ENCODE peak calls at places on chromosome 11, in seven cellular contexts. One of them, this sample, is unnamed.

GRCh38 chr11:17405232-17406005 is 17.0 kb upstream of the KCNJ11 start:
- DNase-seq in right cardiac atrium: peak
- DNase-seq in NCI-H1436: peak
- DNase-seq in activated CD4-positive, alpha-beta T cell treated with anti-CD3 and anti-CD28 coated beads, Interleukin-2, amount 50 U/mL, for 48 hours: no peak
- DNase-seq in progenitor cell of endocrine pancreas: no peak
- DNase-seq in GM04504: peak
- DNase-seq in Kasumi-1: no peak
- DNase-seq in this sample: peak

GRCh38 chr11:46948378-46949131 is 12.0 kb downstream of the CSTPP1 start:
- DNase-seq in progenitor cell of endocrine pancreas: no peak
- DNase-seq in activated CD4-positive, alpha-beta T cell treated with anti-CD3 and anti-CD28 coated beads, Interleukin-2, amount 50 U/mL, for 48 hours: no peak
- DNase-seq in GM04504: peak
- DNase-seq in Kasumi-1: no peak
- DNase-seq in NCI-H1436: peak
- DNase-seq in right cardiac atrium: no peak
- DNase-seq in this sample: no peak

GRCh38 chr11:78767409-78767932 is 192.8 kb upstream of the NARS2 start:
- DNase-seq in NCI-H1436: no peak
- DNase-seq in GM04504: no peak
- DNase-seq in Kasumi-1: no peak
- DNase-seq in progenitor cell of endocrine pancreas: no peak
- DNase-seq in right cardiac atrium: no peak
- DNase-seq in activated CD4-positive, alpha-beta T cell treated with anti-CD3 and anti-CD28 coated beads, Interleukin-2, amount 50 U/mL, for 48 hours: no peak
- DNase-seq in this sample: no peak

GRCh38 chr11:63999349-64000025 is 13.2 kb downstream of the OTUB1 start:
- DNase-seq in right cardiac atrium: peak
- DNase-seq in GM04504: no peak
- DNase-seq in activated CD4-positive, alpha-beta T cell treated with anti-CD3 and anti-CD28 coated beads, Interleukin-2, amount 50 U/mL, for 48 hours: peak
- DNase-seq in NCI-H1436: no peak
- DNase-seq in progenitor cell of endocrine pancreas: no peak
- DNase-seq in Kasumi-1: no peak
- DNase-seq in this sample: no peak

GRCh38 chr11:66015094-66015881 is 3.5 kb downstream of the CST6 start:
- DNase-seq in activated CD4-positive, alpha-beta T cell treated with anti-CD3 and anti-CD28 coated beads, Interleukin-2, amount 50 U/mL, for 48 hours: no peak
- DNase-seq in NCI-H1436: no peak
- DNase-seq in Kasumi-1: no peak
- DNase-seq in right cardiac atrium: peak
- DNase-seq in GM04504: peak
- DNase-seq in progenitor cell of endocrine pancreas: no peak
- DNase-seq in this sample: no peak

GRCh38 chr11:123559418-123559817 is 95.0 kb downstream of the SCN3B start:
- DNase-seq in progenitor cell of endocrine pancreas: no peak
- DNase-seq in activated CD4-positive, alpha-beta T cell treated with anti-CD3 and anti-CD28 coated beads, Interleukin-2, amount 50 U/mL, for 48 hours: no peak
- DNase-seq in NCI-H1436: no peak
- DNase-seq in Kasumi-1: no peak
- DNase-seq in GM04504: no peak
- DNase-seq in right cardiac atrium: no peak
- DNase-seq in this sample: no peak

GRCh38 chr11:112613051-112613972 is 347.9 kb upstream of the NCAM1 start:
- DNase-seq in Kasumi-1: no peak
- DNase-seq in right cardiac atrium: no peak
- DNase-seq in NCI-H1436: peak
- DNase-seq in GM04504: peak
- DNase-seq in progenitor cell of endocrine pancreas: no peak
- DNase-seq in activated CD4-positive, alpha-beta T cell treated with anti-CD3 and anti-CD28 coated beads, Interleukin-2, amount 50 U/mL, for 48 hours: no peak
- DNase-seq in this sample: no peak

GRCh38 chr11:108895579-108896480 is 231.0 kb downstream of the DDX10 start:
- DNase-seq in progenitor cell of endocrine pancreas: no peak
- DNase-seq in GM04504: no peak
- DNase-seq in activated CD4-positive, alpha-beta T cell treated with anti-CD3 and anti-CD28 coated beads, Interleukin-2, amount 50 U/mL, for 48 hours: no peak
- DNase-seq in NCI-H1436: no peak
- DNase-seq in Kasumi-1: peak
- DNase-seq in right cardiac atrium: no peak
- DNase-seq in this sample: peak

GRCh38 chr11:1208361-1209261 is 14.3 kb upstream of the MUC5B start:
- DNase-seq in right cardiac atrium: no peak
- DNase-seq in GM04504: no peak
- DNase-seq in Kasumi-1: no peak
- DNase-seq in activated CD4-positive, alpha-beta T cell treated with anti-CD3 and anti-CD28 coated beads, Interleukin-2, amount 50 U/mL, for 48 hours: no peak
- DNase-seq in NCI-H1436: no peak
- DNase-seq in progenitor cell of endocrine pancreas: no peak
- DNase-seq in this sample: no peak

GRCh38 chr11:32137263-32137662 is 46.4 kb downstream of the RCN1 start:
- DNase-seq in activated CD4-positive, alpha-beta T cell treated with anti-CD3 and anti-CD28 coated beads, Interleukin-2, amount 50 U/mL, for 48 hours: no peak
- DNase-seq in progenitor cell of endocrine pancreas: no peak
- DNase-seq in NCI-H1436: no peak
- DNase-seq in right cardiac atrium: no peak
- DNase-seq in Kasumi-1: no peak
- DNase-seq in GM04504: peak
- DNase-seq in this sample: no peak

GRCh38 chr11:82195251-82195650 is 538.4 kb downstream of the FAM181B start:
- DNase-seq in GM04504: peak
- DNase-seq in right cardiac atrium: no peak
- DNase-seq in progenitor cell of endocrine pancreas: no peak
- DNase-seq in activated CD4-positive, alpha-beta T cell treated with anti-CD3 and anti-CD28 coated beads, Interleukin-2, amount 50 U/mL, for 48 hours: no peak
- DNase-seq in NCI-H1436: no peak
- DNase-seq in Kasumi-1: no peak
- DNase-seq in this sample: peak

GRCh38 chr11:87150936-87151335 is 113.2 kb downstream of the TMEM135 start:
- DNase-seq in right cardiac atrium: no peak
- DNase-seq in progenitor cell of endocrine pancreas: no peak
- DNase-seq in activated CD4-positive, alpha-beta T cell treated with anti-CD3 and anti-CD28 coated beads, Interleukin-2, amount 50 U/mL, for 48 hours: no peak
- DNase-seq in NCI-H1436: no peak
- DNase-seq in Kasumi-1: no peak
- DNase-seq in GM04504: no peak
- DNase-seq in this sample: no peak

GRCh38 chr11:107999759-108000455 is 8.8 kb upstream of the CUL5 start:
- DNase-seq in Kasumi-1: peak
- DNase-seq in activated CD4-positive, alpha-beta T cell treated with anti-CD3 and anti-CD28 coated beads, Interleukin-2, amount 50 U/mL, for 48 hours: peak
- DNase-seq in progenitor cell of endocrine pancreas: peak
- DNase-seq in right cardiac atrium: no peak
- DNase-seq in NCI-H1436: peak
- DNase-seq in GM04504: no peak
- DNase-seq in this sample: peak

GRCh38 chr11:68431984-68432600 is 28.5 kb upstream of the PPP6R3 start:
- DNase-seq in progenitor cell of endocrine pancreas: no peak
- DNase-seq in GM04504: no peak
- DNase-seq in Kasumi-1: no peak
- DNase-seq in activated CD4-positive, alpha-beta T cell treated with anti-CD3 and anti-CD28 coated beads, Interleukin-2, amount 50 U/mL, for 48 hours: no peak
- DNase-seq in right cardiac atrium: no peak
- DNase-seq in NCI-H1436: no peak
- DNase-seq in this sample: no peak

GRCh38 chr11:70456921-70457532 is 58.7 kb downstream of the CTTN start:
- DNase-seq in activated CD4-positive, alpha-beta T cell treated with anti-CD3 and anti-CD28 coated beads, Interleukin-2, amount 50 U/mL, for 48 hours: peak
- DNase-seq in GM04504: peak
- DNase-seq in Kasumi-1: no peak
- DNase-seq in progenitor cell of endocrine pancreas: no peak
- DNase-seq in right cardiac atrium: no peak
- DNase-seq in NCI-H1436: no peak
- DNase-seq in this sample: peak

GRCh38 chr11:120181446-120181992 is 29.3 kb upstream of the OAF start:
- DNase-seq in Kasumi-1: no peak
- DNase-seq in activated CD4-positive, alpha-beta T cell treated with anti-CD3 and anti-CD28 coated beads, Interleukin-2, amount 50 U/mL, for 48 hours: no peak
- DNase-seq in right cardiac atrium: no peak
- DNase-seq in GM04504: no peak
- DNase-seq in NCI-H1436: no peak
- DNase-seq in progenitor cell of endocrine pancreas: no peak
- DNase-seq in this sample: no peak

GRCh38 chr11:17391493-17392355 is 3.3 kb upstream of the KCNJ11 start:
- DNase-seq in right cardiac atrium: no peak
- DNase-seq in activated CD4-positive, alpha-beta T cell treated with anti-CD3 and anti-CD28 coated beads, Interleukin-2, amount 50 U/mL, for 48 hours: no peak
- DNase-seq in GM04504: no peak
- DNase-seq in Kasumi-1: no peak
- DNase-seq in NCI-H1436: peak
- DNase-seq in progenitor cell of endocrine pancreas: no peak
- DNase-seq in this sample: no peak

GRCh38 chr11:114348200-114349191 is 51.8 kb downstream of the C11orf71 start:
- DNase-seq in activated CD4-positive, alpha-beta T cell treated with anti-CD3 and anti-CD28 coated beads, Interleukin-2, amount 50 U/mL, for 48 hours: peak
- DNase-seq in NCI-H1436: no peak
- DNase-seq in right cardiac atrium: no peak
- DNase-seq in GM04504: peak
- DNase-seq in progenitor cell of endocrine pancreas: no peak
- DNase-seq in Kasumi-1: peak
- DNase-seq in this sample: peak

GRCh38 chr11:102974552-102975280 is 19.2 kb upstream of the MMP13 start:
- DNase-seq in progenitor cell of endocrine pancreas: no peak
- DNase-seq in NCI-H1436: no peak
- DNase-seq in activated CD4-positive, alpha-beta T cell treated with anti-CD3 and anti-CD28 coated beads, Interleukin-2, amount 50 U/mL, for 48 hours: no peak
- DNase-seq in Kasumi-1: no peak
- DNase-seq in GM04504: no peak
- DNase-seq in right cardiac atrium: no peak
- DNase-seq in this sample: no peak

GRCh38 chr11:112780351-112781043 is 180.7 kb upstream of the NCAM1 start:
- DNase-seq in Kasumi-1: no peak
- DNase-seq in NCI-H1436: no peak
- DNase-seq in GM04504: no peak
- DNase-seq in activated CD4-positive, alpha-beta T cell treated with anti-CD3 and anti-CD28 coated beads, Interleukin-2, amount 50 U/mL, for 48 hours: no peak
- DNase-seq in progenitor cell of endocrine pancreas: no peak
- DNase-seq in right cardiac atrium: peak
- DNase-seq in this sample: no peak

GRCh38 chr11:118953265-118953664 is 2.8 kb upstream of the UPK2 start:
- DNase-seq in GM04504: no peak
- DNase-seq in NCI-H1436: peak
- DNase-seq in Kasumi-1: no peak
- DNase-seq in right cardiac atrium: no peak
- DNase-seq in activated CD4-positive, alpha-beta T cell treated with anti-CD3 and anti-CD28 coated beads, Interleukin-2, amount 50 U/mL, for 48 hours: no peak
- DNase-seq in progenitor cell of endocrine pancreas: no peak
- DNase-seq in this sample: no peak

GRCh38 chr11:65077466-65077865 is 6.4 kb downstream of the CDCA5 start:
- DNase-seq in Kasumi-1: no peak
- DNase-seq in NCI-H1436: no peak
- DNase-seq in progenitor cell of endocrine pancreas: no peak
- DNase-seq in activated CD4-positive, alpha-beta T cell treated with anti-CD3 and anti-CD28 coated beads, Interleukin-2, amount 50 U/mL, for 48 hours: no peak
- DNase-seq in GM04504: no peak
- DNase-seq in right cardiac atrium: no peak
- DNase-seq in this sample: no peak

GRCh38 chr11:61976420-61976800 is 9.0 kb upstream of the FTH1 start:
- DNase-seq in progenitor cell of endocrine pancreas: no peak
- DNase-seq in GM04504: no peak
- DNase-seq in NCI-H1436: no peak
- DNase-seq in Kasumi-1: no peak
- DNase-seq in activated CD4-positive, alpha-beta T cell treated with anti-CD3 and anti-CD28 coated beads, Interleukin-2, amount 50 U/mL, for 48 hours: no peak
- DNase-seq in right cardiac atrium: no peak
- DNase-seq in this sample: no peak

GRCh38 chr11:27720277-27720830 is 20.1 kb upstream of the BDNF start:
- DNase-seq in progenitor cell of endocrine pancreas: peak
- DNase-seq in Kasumi-1: no peak
- DNase-seq in GM04504: no peak
- DNase-seq in NCI-H1436: no peak
- DNase-seq in right cardiac atrium: peak
- DNase-seq in activated CD4-positive, alpha-beta T cell treated with anti-CD3 and anti-CD28 coated beads, Interleukin-2, amount 50 U/mL, for 48 hours: peak
- DNase-seq in this sample: peak

GRCh38 chr11:112344040-112344413 is 83.4 kb upstream of the PLET1 start:
- DNase-seq in right cardiac atrium: no peak
- DNase-seq in GM04504: no peak
- DNase-seq in NCI-H1436: no peak
- DNase-seq in progenitor cell of endocrine pancreas: no peak
- DNase-seq in activated CD4-positive, alpha-beta T cell treated with anti-CD3 and anti-CD28 coated beads, Interleukin-2, amount 50 U/mL, for 48 hours: no peak
- DNase-seq in Kasumi-1: no peak
- DNase-seq in this sample: no peak

GRCh38 chr11:127998421-127998820 is 588.9 kb downstream of the ETS1 start:
- DNase-seq in GM04504: no peak
- DNase-seq in activated CD4-positive, alpha-beta T cell treated with anti-CD3 and anti-CD28 coated beads, Interleukin-2, amount 50 U/mL, for 48 hours: no peak
- DNase-seq in Kasumi-1: no peak
- DNase-seq in progenitor cell of endocrine pancreas: no peak
- DNase-seq in right cardiac atrium: no peak
- DNase-seq in NCI-H1436: no peak
- DNase-seq in this sample: no peak

GRCh38 chr11:117930668-117931330 is 1.6 kb upstream of the TMPRSS13 start:
- DNase-seq in activated CD4-positive, alpha-beta T cell treated with anti-CD3 and anti-CD28 coated beads, Interleukin-2, amount 50 U/mL, for 48 hours: peak
- DNase-seq in GM04504: no peak
- DNase-seq in Kasumi-1: peak
- DNase-seq in NCI-H1436: no peak
- DNase-seq in progenitor cell of endocrine pancreas: no peak
- DNase-seq in right cardiac atrium: no peak
- DNase-seq in this sample: no peak

GRCh38 chr11:61637287-61637686 is 42.9 kb upstream of the DAGLA start:
- DNase-seq in Kasumi-1: no peak
- DNase-seq in progenitor cell of endocrine pancreas: no peak
- DNase-seq in NCI-H1436: no peak
- DNase-seq in activated CD4-positive, alpha-beta T cell treated with anti-CD3 and anti-CD28 coated beads, Interleukin-2, amount 50 U/mL, for 48 hours: no peak
- DNase-seq in right cardiac atrium: no peak
- DNase-seq in GM04504: no peak
- DNase-seq in this sample: no peak

GRCh38 chr11:103792981-103793468 is 243.4 kb upstream of the DDI1 start:
- DNase-seq in progenitor cell of endocrine pancreas: no peak
- DNase-seq in activated CD4-positive, alpha-beta T cell treated with anti-CD3 and anti-CD28 coated beads, Interleukin-2, amount 50 U/mL, for 48 hours: no peak
- DNase-seq in NCI-H1436: no peak
- DNase-seq in right cardiac atrium: no peak
- DNase-seq in Kasumi-1: no peak
- DNase-seq in GM04504: no peak
- DNase-seq in this sample: peak

GRCh38 chr11:114846040-114846791 is 167.9 kb downstream of the NXPE2 start:
- DNase-seq in right cardiac atrium: peak
- DNase-seq in progenitor cell of endocrine pancreas: no peak
- DNase-seq in activated CD4-positive, alpha-beta T cell treated with anti-CD3 and anti-CD28 coated beads, Interleukin-2, amount 50 U/mL, for 48 hours: no peak
- DNase-seq in GM04504: no peak
- DNase-seq in Kasumi-1: no peak
- DNase-seq in NCI-H1436: peak
- DNase-seq in this sample: no peak

GRCh38 chr11:23078289-23078971 is 218.2 kb upstream of the CCDC179 start:
- DNase-seq in Kasumi-1: no peak
- DNase-seq in progenitor cell of endocrine pancreas: no peak
- DNase-seq in NCI-H1436: no peak
- DNase-seq in right cardiac atrium: no peak
- DNase-seq in GM04504: no peak
- DNase-seq in activated CD4-positive, alpha-beta T cell treated with anti-CD3 and anti-CD28 coated beads, Interleukin-2, amount 50 U/mL, for 48 hours: no peak
- DNase-seq in this sample: no peak

GRCh38 chr11:39668640-39669039 is 1790.8 kb downstream of the LRRC4C start:
- DNase-seq in activated CD4-positive, alpha-beta T cell treated with anti-CD3 and anti-CD28 coated beads, Interleukin-2, amount 50 U/mL, for 48 hours: no peak
- DNase-seq in progenitor cell of endocrine pancreas: no peak
- DNase-seq in GM04504: no peak
- DNase-seq in NCI-H1436: no peak
- DNase-seq in Kasumi-1: no peak
- DNase-seq in right cardiac atrium: no peak
- DNase-seq in this sample: peak

GRCh38 chr11:86062719-86063118 is 6.2 kb downstream of the PICALM start:
- DNase-seq in NCI-H1436: no peak
- DNase-seq in Kasumi-1: no peak
- DNase-seq in progenitor cell of endocrine pancreas: no peak
- DNase-seq in right cardiac atrium: no peak
- DNase-seq in GM04504: no peak
- DNase-seq in activated CD4-positive, alpha-beta T cell treated with anti-CD3 and anti-CD28 coated beads, Interleukin-2, amount 50 U/mL, for 48 hours: no peak
- DNase-seq in this sample: peak

GRCh38 chr11:118473537-118473936 is 37.2 kb downstream of the KMT2A start:
- DNase-seq in Kasumi-1: no peak
- DNase-seq in right cardiac atrium: no peak
- DNase-seq in activated CD4-positive, alpha-beta T cell treated with anti-CD3 and anti-CD28 coated beads, Interleukin-2, amount 50 U/mL, for 48 hours: no peak
- DNase-seq in progenitor cell of endocrine pancreas: no peak
- DNase-seq in GM04504: no peak
- DNase-seq in NCI-H1436: no peak
- DNase-seq in this sample: no peak

GRCh38 chr11:27839226-27839913 is 139.1 kb upstream of the BDNF start:
- DNase-seq in Kasumi-1: peak
- DNase-seq in right cardiac atrium: no peak
- DNase-seq in progenitor cell of endocrine pancreas: no peak
- DNase-seq in activated CD4-positive, alpha-beta T cell treated with anti-CD3 and anti-CD28 coated beads, Interleukin-2, amount 50 U/mL, for 48 hours: no peak
- DNase-seq in NCI-H1436: no peak
- DNase-seq in GM04504: peak
- DNase-seq in this sample: peak

GRCh38 chr11:119149371-119150275 is 771 bp downstream of the ABCG4 start:
- DNase-seq in progenitor cell of endocrine pancreas: no peak
- DNase-seq in GM04504: no peak
- DNase-seq in right cardiac atrium: no peak
- DNase-seq in NCI-H1436: no peak
- DNase-seq in Kasumi-1: no peak
- DNase-seq in activated CD4-positive, alpha-beta T cell treated with anti-CD3 and anti-CD28 coated beads, Interleukin-2, amount 50 U/mL, for 48 hours: no peak
- DNase-seq in this sample: no peak

GRCh38 chr11:134235399-134235798 is 10.9 kb downstream of the VPS26B start:
- DNase-seq in Kasumi-1: no peak
- DNase-seq in progenitor cell of endocrine pancreas: no peak
- DNase-seq in activated CD4-positive, alpha-beta T cell treated with anti-CD3 and anti-CD28 coated beads, Interleukin-2, amount 50 U/mL, for 48 hours: no peak
- DNase-seq in GM04504: no peak
- DNase-seq in right cardiac atrium: no peak
- DNase-seq in NCI-H1436: no peak
- DNase-seq in this sample: no peak

GRCh38 chr11:108672113-108672512 is 7.2 kb downstream of the DDX10 start:
- DNase-seq in right cardiac atrium: no peak
- DNase-seq in activated CD4-positive, alpha-beta T cell treated with anti-CD3 and anti-CD28 coated beads, Interleukin-2, amount 50 U/mL, for 48 hours: no peak
- DNase-seq in Kasumi-1: no peak
- DNase-seq in progenitor cell of endocrine pancreas: no peak
- DNase-seq in GM04504: no peak
- DNase-seq in NCI-H1436: no peak
- DNase-seq in this sample: peak

This sample was measured in OCI-M1.